ENCODE peak calls at places on chromosomes 13 and 19, in five cellular contexts. Q, Z, O, K and D are unnamed samples.

GRCh38 chr13:80040219-80040976 is 300.5 kb downstream of the SPRY2 start:
- DNase-seq in K (no peak), Z (no peak), Q (no peak), O (peak; percentile 7), D (no peak)

GRCh38 chr13:33109801-33110200 is 93.6 kb downstream of the KL start:
- DNase-seq in O (no peak), K (no peak), Z (no peak), Q (no peak), D (no peak)

GRCh38 chr13:42707596-42707995 is 73.8 kb upstream of the FAM216B start:
- DNase-seq in Z (no peak), K (no peak), Q (no peak), O (no peak), D (no peak)

GRCh38 chr19:4524808-4525562 is 6.7 kb upstream of the PLIN4 start:
- DNase-seq in K (no peak), O (peak; percentile 47), Z (no peak), Q (peak; percentile 58), D (peak; percentile 50)

GRCh38 chr13:35468195-35468594 is 8.3 kb downstream of the MAB21L1 start:
- DNase-seq in K (no peak), Z (no peak), O (no peak), Q (no peak), D (no peak)

GRCh38 chr13:113109151-113110047 is 3.8 kb downstream of the F7 start:
- DNase-seq in Z (no peak), Q (peak; percentile 13), O (no peak), K (peak; percentile 61), D (no peak)

GRCh38 chr19:12769689-12770088 is 5.7 kb downstream of the HOOK2 start:
- DNase-seq in K (no peak), O (no peak), Z (no peak), Q (no peak), D (no peak)

GRCh38 chr19:30374791-30375650 is 2.8 kb downstream of the ZNF536 start:
- DNase-seq in K (no peak), O (no peak), Q (no peak), Z (no peak), D (no peak)

GRCh38 chr19:21143428-21143827 is 1.6 kb downstream of the ZNF431 start:
- DNase-seq in Z (no peak), O (no peak), Q (no peak), K (no peak), D (no peak)

GRCh38 chr19:1591421-1592022 is 1.1 kb downstream of the MBD3 start:
- DNase-seq in Z (no peak), O (peak; percentile 29), Q (no peak), K (no peak), D (no peak)

GRCh38 chr13:90105276-90105675 is 1242.2 kb upstream of the MIR17HG start:
- DNase-seq in Q (no peak), Z (no peak), O (no peak), K (no peak), D (no peak)

GRCh38 chr19:2308114-2308556 is at the start of gene LINGO3:
- DNase-seq in O (no peak), K (no peak), Q (no peak), Z (no peak), D (no peak)

GRCh38 chr13:32318072-32318471 is 2.8 kb downstream of the BRCA2 start:
- DNase-seq in O (no peak), Z (no peak), K (no peak), Q (no peak), D (no peak)

GRCh38 chr13:49627831-49628652 is at the start of gene ARL11:
- DNase-seq in K (no peak), Z (no peak), Q (peak; percentile 64), O (peak; percentile 65), D (no peak)

GRCh38 chr13:59750860-59751259 is 412.9 kb downstream of the DIAPH3 start:
- DNase-seq in Z (no peak), K (no peak), Q (no peak), O (peak; percentile 18), D (no peak)

GRCh38 chr13:20422362-20422761 is 103.3 kb downstream of the CRYL1 start:
- DNase-seq in Q (no peak), K (no peak), Z (no peak), O (no peak), D (no peak)

GRCh38 chr19:49544154-49544553 is 16.4 kb downstream of the RCN3 start:
- DNase-seq in O (no peak), Q (no peak), Z (no peak), K (no peak), D (no peak)

GRCh38 chr19:49086296-49086695 is 1.0 kb downstream of the SNRNP70 start:
- DNase-seq in Q (no peak), Z (no peak), K (no peak), O (no peak), D (no peak)

GRCh38 chr19:3670796-3671679 is 29.2 kb downstream of the PIP5K1C start:
- DNase-seq in Q (peak; percentile 86), K (no peak), Z (no peak), O (peak; percentile 38), D (peak; percentile 94)

GRCh38 chr13:90640976-90641375 is 706.5 kb upstream of the MIR17HG start:
- DNase-seq in K (no peak), O (no peak), Q (no peak), Z (no peak), D (no peak)

GRCh38 chr13:50149932-50150331 is 134.7 kb downstream of the KCNRG start:
- DNase-seq in Z (no peak), Q (peak; percentile 40), O (peak; percentile 81), K (no peak), D (no peak)

GRCh38 chr13:40074338-40074737 is 418.9 kb downstream of the COG6 start:
- DNase-seq in Z (no peak), K (no peak), O (peak; percentile 20), Q (no peak), D (peak; percentile 69)

GRCh38 chr13:95404141-95404882 is 103.1 kb upstream of the ABCC4 start:
- DNase-seq in Z (peak; percentile 82), K (no peak), Q (peak; percentile 79), O (peak; percentile 86), D (peak; percentile 88)

GRCh38 chr13:40770609-40770933 is 419 bp downstream of the MRPS31 start:
- DNase-seq in O (no peak), Z (no peak), Q (no peak), K (no peak), D (no peak)

GRCh38 chr19:4369888-4370260 is 26.5 kb downstream of the MPND start:
- DNase-seq in Z (no peak), K (peak; percentile 64), O (no peak), Q (no peak), D (no peak)

DNA sequence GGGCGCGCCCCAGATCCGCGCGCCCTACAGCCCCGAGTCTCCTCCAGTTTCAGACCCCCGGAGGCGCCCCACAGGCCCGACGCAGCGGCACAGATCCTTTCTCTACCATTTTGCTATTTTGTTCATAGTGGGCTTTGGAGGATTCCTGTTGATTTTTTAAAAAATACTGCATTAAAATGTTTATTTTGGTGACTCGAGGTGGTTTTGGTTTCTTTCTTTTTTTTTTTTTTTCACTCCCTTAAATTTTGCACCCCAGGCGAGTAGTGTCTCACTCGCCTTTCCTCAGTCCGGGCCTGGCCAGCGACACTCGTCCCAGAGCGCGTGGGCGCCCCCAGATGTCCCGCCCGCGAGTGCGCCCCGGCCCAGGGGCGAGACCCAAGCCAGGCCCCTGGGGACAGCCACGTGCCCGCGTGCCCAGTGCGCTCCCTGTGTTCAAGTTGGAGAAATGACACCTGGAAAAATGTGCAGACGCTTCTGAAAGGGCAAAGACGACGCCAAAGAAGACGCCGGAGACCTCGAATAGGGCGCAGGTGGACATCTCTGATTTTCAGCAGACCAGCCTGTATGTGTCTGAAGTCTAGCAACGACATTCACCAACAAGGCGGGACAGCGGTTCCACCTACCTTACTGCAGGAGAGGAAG is 478 bp upstream of the INSR start:
- DNase-seq in O (peak; percentile 88), Z (peak; percentile 74), K (no peak), Q (peak; percentile 82), D (peak; percentile 67)
- TF ChIP-seq CTCF in O (peak; percentile 77), Z (peak; percentile 63), K (peak; percentile 39), Q (peak; percentile 58), D (no peak)

GRCh38 chr13:99834246-99834645 is 137.3 kb downstream of the ZIC5 start:
- DNase-seq in K (no peak), Z (no peak), Q (no peak), O (no peak), D (no peak)

GRCh38 chr13:99828114-99828513 is 143.5 kb downstream of the ZIC5 start:
- DNase-seq in O (no peak), Z (no peak), Q (no peak), K (no peak), D (no peak)

GRCh38 chr13:99829156-99829555 is 142.4 kb downstream of the ZIC5 start:
- DNase-seq in K (no peak), O (no peak), Q (no peak), Z (no peak), D (no peak)

GRCh38 chr13:99829593-99830239 is 141.9 kb downstream of the ZIC5 start:
- DNase-seq in Q (no peak), O (peak; percentile 8), K (no peak), Z (no peak), D (no peak)

GRCh38 chr13:99830931-99831330 is 140.6 kb downstream of the ZIC5 start:
- DNase-seq in O (no peak), Q (no peak), K (no peak), Z (no peak), D (no peak)
- TF ChIP-seq CTCF in O (no peak), Q (no peak), K (no peak), Z (no peak), D (no peak)

DNA sequence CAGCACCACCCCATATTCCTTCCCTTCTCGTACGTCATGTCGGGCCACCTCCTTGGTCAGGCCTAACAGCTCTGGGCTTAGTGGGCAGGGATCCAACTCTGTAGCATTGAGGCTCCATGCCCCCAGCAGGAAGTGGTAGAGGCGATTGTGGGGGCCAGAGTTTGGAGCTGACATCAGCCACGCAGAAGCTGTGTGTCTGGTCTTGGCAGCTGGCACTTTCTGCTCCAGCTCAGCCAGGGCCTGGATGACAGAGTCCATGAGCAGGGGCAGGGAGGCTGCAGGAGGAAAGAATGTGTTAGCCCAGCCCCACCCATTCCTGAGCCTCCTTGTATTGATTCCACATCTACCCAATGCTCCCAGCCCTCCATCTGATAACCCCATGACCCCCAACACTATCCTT is 3.0 kb downstream of the PGLYRP2 start:
- DNase-seq in O (no peak), K (no peak), Q (no peak), Z (no peak), D (no peak)
- TF ChIP-seq CTCF in O (no peak), K (no peak), Q (no peak), Z (no peak), D (no peak)

GRCh38 chr19:19171110-19171672 is 1.1 kb upstream of the MEF2B start:
- DNase-seq in Z (no peak), K (no peak), Q (no peak), O (no peak), D (no peak)

GRCh38 chr19:19181614-19182013 is 10.3 kb downstream of the BORCS8 start:
- DNase-seq in Z (no peak), Q (no peak), O (no peak), K (no peak), D (no peak)

GRCh38 chr19:19171821-19172532 is 1.9 kb upstream of the MEF2B start:
- DNase-seq in Q (no peak), Z (no peak), K (no peak), O (no peak), D (no peak)

GRCh38 chr19:19179548-19180441 is 9.7 kb upstream of the MEF2B start:
- DNase-seq in K (no peak), O (no peak), Q (no peak), Z (no peak), D (no peak)

DNA sequence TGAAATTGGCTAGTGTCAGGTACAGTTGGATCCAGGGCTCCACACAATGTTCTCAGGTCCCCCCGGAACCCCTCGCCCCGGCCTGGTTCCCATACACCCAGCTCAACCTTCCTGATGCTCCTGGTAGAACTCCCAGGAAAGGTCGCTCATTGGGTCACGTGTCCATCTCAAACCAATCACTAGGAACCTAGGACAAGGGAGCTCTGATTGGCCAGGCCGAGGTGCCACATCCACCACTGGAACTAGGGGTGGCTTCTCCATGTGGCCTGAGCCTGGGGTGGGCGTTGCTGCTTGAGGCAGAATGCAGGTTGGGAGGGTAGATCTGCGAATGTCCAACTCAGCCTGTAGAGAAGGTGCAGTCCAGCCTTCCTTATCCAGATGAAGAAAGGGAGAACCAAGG is 6.9 kb upstream of the MEF2B start:
- DNase-seq in Q (no peak), K (no peak), O (no peak), Z (no peak), D (no peak)
- TF ChIP-seq CTCF in Q (no peak), K (no peak), O (no peak), Z (no peak), D (no peak)